ENCODE peak calls at places on chromosomes 1 and 21, in six cellular contexts. One of them, this sample, is unnamed.

GRCh38 chr1:217188280-217189235 is 442.3 kb downstream of the GPATCH2 start:
- DNase-seq in stomach: no peak
- DNase-seq in HCT116: no peak
- DNase-seq in esophagus muscularis mucosa: no peak
- DNase-seq in K562: no peak
- DNase-seq in GM23338: no peak
- DNase-seq in this sample: no peak

GRCh38 chr1:232271299-232271698 is 358.6 kb downstream of the SIPA1L2 start:
- DNase-seq in GM23338: no peak
- DNase-seq in K562: no peak
- DNase-seq in HCT116: no peak
- DNase-seq in stomach: no peak
- DNase-seq in esophagus muscularis mucosa: no peak
- DNase-seq in this sample: no peak

GRCh38 chr21:36297938-36298572 is 21.9 kb upstream of the MORC3 start:
- DNase-seq in GM23338: no peak
- DNase-seq in stomach: peak
- DNase-seq in HCT116: no peak
- DNase-seq in esophagus muscularis mucosa: no peak
- DNase-seq in K562: peak
- DNase-seq in this sample: no peak

GRCh38 chr1:167263344-167263743 is 42.7 kb downstream of the POU2F1 start:
- DNase-seq in stomach: no peak
- DNase-seq in GM23338: no peak
- DNase-seq in esophagus muscularis mucosa: no peak
- DNase-seq in HCT116: no peak
- DNase-seq in K562: no peak
- DNase-seq in this sample: no peak

GRCh38 chr1:108199231-108199657 is 899 bp downstream of the SLC25A24 start:
- DNase-seq in K562: no peak
- DNase-seq in stomach: no peak
- DNase-seq in GM23338: peak
- DNase-seq in esophagus muscularis mucosa: no peak
- DNase-seq in HCT116: peak
- DNase-seq in this sample: no peak

GRCh38 chr1:19661721-19662228 is 2.9 kb upstream of the HTR6 start:
- DNase-seq in HCT116: peak
- DNase-seq in stomach: no peak
- DNase-seq in esophagus muscularis mucosa: no peak
- DNase-seq in K562: no peak
- DNase-seq in GM23338: peak
- DNase-seq in this sample: no peak

GRCh38 chr1:227792216-227793078 is 23.0 kb upstream of the PRSS38 start:
- DNase-seq in GM23338: peak
- DNase-seq in K562: no peak
- DNase-seq in esophagus muscularis mucosa: peak
- DNase-seq in stomach: no peak
- DNase-seq in HCT116: no peak
- DNase-seq in this sample: no peak

GRCh38 chr1:99749504-99749903 is 16.9 kb downstream of the FRRS1 start:
- DNase-seq in HCT116: no peak
- DNase-seq in GM23338: no peak
- DNase-seq in esophagus muscularis mucosa: no peak
- DNase-seq in K562: no peak
- DNase-seq in stomach: no peak
- DNase-seq in this sample: no peak

GRCh38 chr1:234582186-234582585 is 27.8 kb downstream of the IRF2BP2 start:
- DNase-seq in esophagus muscularis mucosa: peak
- DNase-seq in HCT116: no peak
- DNase-seq in K562: no peak
- DNase-seq in stomach: no peak
- DNase-seq in GM23338: no peak
- DNase-seq in this sample: peak

GRCh38 chr1:37308571-37308960 is 165.8 kb upstream of the ZC3H12A start:
- DNase-seq in HCT116: no peak
- DNase-seq in K562: no peak
- DNase-seq in stomach: no peak
- DNase-seq in esophagus muscularis mucosa: no peak
- DNase-seq in GM23338: no peak
- DNase-seq in this sample: no peak

GRCh38 chr1:66350001-66350547 is 183.9 kb upstream of the SGIP1 start:
- DNase-seq in HCT116: peak
- DNase-seq in K562: no peak
- DNase-seq in GM23338: peak
- DNase-seq in stomach: peak
- DNase-seq in esophagus muscularis mucosa: no peak
- DNase-seq in this sample: no peak
- TF ChIP-seq POLR2AphosphoS5 in HCT116: peak
- TF ChIP-seq POLR2AphosphoS5 in K562: no peak
- TF ChIP-seq POLR2AphosphoS5 in GM23338: no peak
- TF ChIP-seq POLR2AphosphoS5 in stomach: peak
- TF ChIP-seq POLR2AphosphoS5 in esophagus muscularis mucosa: peak
- TF ChIP-seq POLR2AphosphoS5 in this sample: no peak

DNA sequence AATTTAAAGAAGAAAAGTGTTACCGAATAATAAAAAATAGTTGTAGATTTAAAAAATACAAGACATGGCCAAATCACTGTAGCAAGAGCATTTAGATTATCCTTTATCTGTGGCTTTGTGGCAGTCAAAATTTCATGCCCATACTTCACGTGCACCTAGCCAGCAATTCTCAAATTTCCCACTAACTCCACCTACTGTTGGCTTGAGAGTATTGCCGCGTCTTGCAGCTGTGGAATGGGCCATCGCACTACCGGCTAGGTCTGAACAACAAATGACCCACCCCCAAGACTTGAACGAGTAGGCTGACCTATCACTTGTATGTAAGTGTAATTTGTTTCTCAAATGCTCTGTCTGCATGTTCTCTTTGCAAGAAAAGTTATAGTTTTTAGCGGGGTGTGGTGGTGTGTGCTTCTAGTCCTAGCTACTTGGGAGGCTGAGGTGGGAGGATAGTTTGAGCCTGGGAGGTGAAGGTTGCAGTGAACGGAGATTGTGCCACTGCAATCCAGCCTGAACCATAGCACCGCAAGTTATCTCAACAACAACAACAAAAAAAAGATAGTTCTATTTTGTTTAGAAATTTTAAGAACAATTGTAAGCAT is 4.1 kb downstream of the KRTAP13-4 start:
- DNase-seq in esophagus muscularis mucosa: no peak
- DNase-seq in GM23338: peak
- DNase-seq in K562: peak
- DNase-seq in HCT116: no peak
- DNase-seq in stomach: peak
- DNase-seq in this sample: no peak
- TF ChIP-seq CTCF in esophagus muscularis mucosa: no peak
- TF ChIP-seq CTCF in GM23338: peak
- TF ChIP-seq CTCF in K562: peak
- TF ChIP-seq CTCF in HCT116: peak
- TF ChIP-seq CTCF in stomach: peak
- TF ChIP-seq CTCF in this sample: no peak

GRCh38 chr1:161039546-161039945 is 782 bp upstream of the TSTD1 start:
- DNase-seq in esophagus muscularis mucosa: no peak
- DNase-seq in stomach: no peak
- DNase-seq in K562: no peak
- DNase-seq in HCT116: no peak
- DNase-seq in GM23338: no peak
- DNase-seq in this sample: no peak

GRCh38 chr1:161038523-161039153 is at the start of gene TSTD1:
- DNase-seq in HCT116: no peak
- DNase-seq in K562: no peak
- DNase-seq in esophagus muscularis mucosa: no peak
- DNase-seq in GM23338: peak
- DNase-seq in stomach: peak
- DNase-seq in this sample: no peak

GRCh38 chr1:161037661-161038522 is 872 bp downstream of the TSTD1 start:
- DNase-seq in K562: no peak
- DNase-seq in esophagus muscularis mucosa: no peak
- DNase-seq in HCT116: no peak
- DNase-seq in GM23338: peak
- DNase-seq in stomach: no peak
- DNase-seq in this sample: no peak

GRCh38 chr1:161044535-161044907 is 1.3 kb downstream of the USF1 start:
- DNase-seq in K562: no peak
- DNase-seq in esophagus muscularis mucosa: no peak
- DNase-seq in GM23338: peak
- DNase-seq in HCT116: no peak
- DNase-seq in stomach: no peak
- DNase-seq in this sample: no peak

DNA sequence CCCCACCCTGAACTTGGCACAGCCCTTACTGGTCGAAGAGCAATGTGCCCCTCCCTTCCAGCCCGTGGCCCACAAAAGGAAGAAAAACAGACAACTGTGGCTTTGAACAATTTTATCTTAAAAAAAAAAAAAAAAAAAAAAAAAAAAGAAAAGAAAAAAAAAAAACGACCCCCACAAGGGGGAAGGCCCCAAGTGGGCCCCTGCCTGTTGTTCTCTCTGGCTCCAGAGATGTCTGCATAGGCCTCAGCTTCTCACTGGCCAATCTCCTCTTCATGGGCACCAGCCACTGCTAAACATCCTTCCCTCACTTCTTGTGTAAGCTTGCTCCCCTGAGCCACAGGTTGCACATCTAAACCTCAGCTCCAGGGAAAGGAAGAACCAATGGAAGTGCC is 386 bp upstream of the TSTD1 start:
- DNase-seq in GM23338: no peak
- DNase-seq in HCT116: no peak
- DNase-seq in stomach: no peak
- DNase-seq in K562: no peak
- DNase-seq in esophagus muscularis mucosa: no peak
- DNase-seq in this sample: no peak
- H3K4me3 ChIP-seq in GM23338: peak
- H3K4me3 ChIP-seq in HCT116: peak
- H3K4me3 ChIP-seq in stomach: peak
- H3K4me3 ChIP-seq in K562: no peak
- H3K4me3 ChIP-seq in esophagus muscularis mucosa: peak
- H3K4me3 ChIP-seq in this sample: peak

GRCh38 chr1:51638350-51638749 is 21.5 kb downstream of the OSBPL9 start:
- DNase-seq in HCT116: no peak
- DNase-seq in stomach: no peak
- DNase-seq in GM23338: no peak
- DNase-seq in K562: no peak
- DNase-seq in esophagus muscularis mucosa: no peak
- DNase-seq in this sample: no peak

GRCh38 chr1:51639694-51640093 is 22.8 kb downstream of the OSBPL9 start:
- DNase-seq in stomach: no peak
- DNase-seq in K562: no peak
- DNase-seq in esophagus muscularis mucosa: no peak
- DNase-seq in GM23338: no peak
- DNase-seq in HCT116: no peak
- DNase-seq in this sample: no peak

GRCh38 chr1:51644533-51645197 is 27.8 kb downstream of the OSBPL9 start:
- DNase-seq in stomach: no peak
- DNase-seq in K562: no peak
- DNase-seq in GM23338: no peak
- DNase-seq in esophagus muscularis mucosa: peak
- DNase-seq in HCT116: peak
- DNase-seq in this sample: no peak

GRCh38 chr1:51643362-51643761 is 26.5 kb downstream of the OSBPL9 start:
- DNase-seq in GM23338: no peak
- DNase-seq in K562: no peak
- DNase-seq in HCT116: no peak
- DNase-seq in stomach: no peak
- DNase-seq in esophagus muscularis mucosa: no peak
- DNase-seq in this sample: no peak

DNA sequence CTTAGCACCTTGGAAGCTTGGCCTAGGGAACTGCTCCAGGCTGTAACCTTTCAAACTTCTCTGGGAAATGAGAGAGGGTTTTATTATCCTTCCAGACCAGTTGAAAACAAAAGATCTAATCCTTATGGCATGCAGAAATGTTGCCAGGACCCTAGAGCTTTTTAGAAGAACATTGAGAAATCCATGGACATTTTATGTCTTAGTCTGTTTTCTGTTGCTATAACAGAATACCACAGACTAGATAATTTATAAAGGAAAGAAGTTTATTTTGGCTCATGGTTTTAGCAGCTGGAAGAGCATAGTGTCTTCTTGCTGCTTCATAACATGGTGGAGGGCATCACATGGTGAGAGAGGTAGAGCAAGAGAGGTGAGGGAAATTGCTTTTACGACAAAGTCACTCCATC is 25.8 kb downstream of the OSBPL9 start:
- DNase-seq in HCT116: no peak
- DNase-seq in K562: no peak
- DNase-seq in esophagus muscularis mucosa: no peak
- DNase-seq in GM23338: no peak
- DNase-seq in stomach: no peak
- DNase-seq in this sample: no peak
- TF ChIP-seq POLR2AphosphoS5 in HCT116: no peak
- TF ChIP-seq POLR2AphosphoS5 in K562: no peak
- TF ChIP-seq POLR2AphosphoS5 in esophagus muscularis mucosa: peak
- TF ChIP-seq POLR2AphosphoS5 in GM23338: no peak
- TF ChIP-seq POLR2AphosphoS5 in stomach: no peak
- TF ChIP-seq POLR2AphosphoS5 in this sample: no peak

DNA sequence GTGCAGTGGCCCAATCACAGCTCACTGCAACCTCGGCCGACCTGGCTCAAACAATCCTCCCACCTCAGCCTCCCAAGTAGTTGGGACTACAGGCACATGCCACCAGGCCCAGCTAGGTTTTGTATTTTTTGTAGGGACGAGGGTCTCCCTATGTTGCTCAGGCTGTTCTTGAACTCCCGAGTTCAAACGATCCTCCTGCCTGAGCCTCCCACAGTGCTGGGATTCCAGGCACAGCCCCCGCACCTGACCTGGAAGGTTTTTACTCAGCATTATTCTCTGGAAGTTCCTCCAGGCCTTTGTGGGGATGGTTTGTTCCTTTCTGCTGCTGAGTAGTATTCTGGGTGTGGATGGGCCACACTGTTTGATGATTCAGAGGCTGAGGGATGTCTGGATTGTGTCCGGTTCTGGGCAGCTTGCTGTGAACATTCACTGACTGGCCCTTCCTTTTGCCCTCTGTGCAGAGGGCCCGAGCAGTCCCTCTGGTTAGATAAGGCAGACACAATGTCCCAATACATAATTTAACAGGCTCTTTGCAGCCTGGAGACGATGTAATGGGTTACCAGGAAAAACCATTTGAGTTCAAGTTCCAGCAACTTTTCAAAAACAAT is 6.0 kb upstream of the TRAPPC10 start:
- DNase-seq in HCT116: no peak
- DNase-seq in esophagus muscularis mucosa: no peak
- DNase-seq in K562: no peak
- DNase-seq in stomach: no peak
- DNase-seq in GM23338: no peak
- DNase-seq in this sample: no peak
- TF ChIP-seq CTCF in HCT116: no peak
- TF ChIP-seq CTCF in esophagus muscularis mucosa: no peak
- TF ChIP-seq CTCF in K562: no peak
- TF ChIP-seq CTCF in stomach: no peak
- TF ChIP-seq CTCF in GM23338: no peak
- TF ChIP-seq CTCF in this sample: no peak